ENCODE peak calls at places on chromosomes 11 and 22, in five cellular contexts. S is thoracic aorta, P is Caco-2, C is cardiac fibroblast, W is T follicular helper cell. O is an unnamed sample.

GRCh38 chr11:82763167-82763566 is 29.5 kb upstream of the FAM181B start:
- DNase-seq in P (no peak), W (no peak), S (no peak), C (no peak), O (no peak)

GRCh38 chr11:2380807-2381350 is 3.8 kb downstream of the CD81 start:
- DNase-seq in P (no peak), S (no peak), W (no peak), C (peak; percentile 75), O (peak; percentile 93)

GRCh38 chr11:45593992-45594391 is 71.4 kb downstream of the CHST1 start:
- DNase-seq in S (no peak), C (no peak), P (peak; percentile 17), W (no peak), O (no peak)

GRCh38 chr11:114678125-114679036 is at the start of gene NXPE2:
- DNase-seq in W (no peak), P (no peak), S (no peak), C (no peak), O (no peak)

GRCh38 chr11:36177837-36178236 is 111.4 kb downstream of the COMMD9 start:
- DNase-seq in W (no peak), P (no peak), S (no peak), C (peak; percentile 30), O (no peak)

GRCh38 chr11:23206736-23207336 is 346.6 kb upstream of the CCDC179 start:
- DNase-seq in W (no peak), S (no peak), P (no peak), C (no peak), O (no peak)

GRCh38 chr22:46076651-46077339 is 73.5 kb upstream of the PPARA start:
- DNase-seq in C (peak; percentile 62), W (no peak), P (no peak), S (no peak), O (peak; percentile 50)

GRCh38 chr11:76769645-76770586 is 13.2 kb upstream of the TSKU start:
- DNase-seq in P (peak; percentile 45), C (no peak), S (no peak), W (no peak), O (no peak)

GRCh38 chr11:120134106-120134930 is 3.6 kb downstream of the TRIM29 start:
- DNase-seq in C (no peak), S (no peak), W (no peak), P (no peak), O (peak; percentile 20)

GRCh38 chr11:75717608-75718403 is at the start of gene MOGAT2:
- DNase-seq in W (no peak), P (no peak), S (no peak), C (peak; percentile 16), O (no peak)

GRCh38 chr11:34792814-34793241 is 123.4 kb downstream of the APIP start:
- DNase-seq in C (no peak), P (no peak), W (no peak), S (no peak), O (no peak)

GRCh38 chr11:74909363-74909762 is 39.5 kb downstream of the XRRA1 start:
- DNase-seq in W (no peak), P (no peak), C (no peak), S (no peak), O (no peak)

GRCh38 chr11:76598426-76598839 is 72.1 kb downstream of the LRRC32 start:
- DNase-seq in S (no peak), W (no peak), C (peak; percentile 77), P (peak; percentile 64), O (no peak)

GRCh38 chr11:122235615-122236014 is 119.6 kb upstream of the BLID start:
- DNase-seq in S (no peak), C (peak; percentile 72), P (no peak), W (no peak), O (no peak)

GRCh38 chr11:3101921-3102640 is 44.9 kb upstream of the CARS1 start:
- DNase-seq in W (no peak), C (no peak), S (no peak), P (no peak), O (no peak)

GRCh38 chr11:128246364-128247234 is 340.8 kb downstream of the ETS1 start:
- DNase-seq in C (peak; percentile 87), S (no peak), W (no peak), P (no peak), O (no peak)

GRCh38 chr11:12604557-12605105 is 69.6 kb upstream of the TEAD1 start:
- DNase-seq in W (no peak), P (no peak), C (peak; percentile 53), S (no peak), O (no peak)

GRCh38 chr11:102244681-102245409 is 72.4 kb upstream of the BIRC3 start:
- DNase-seq in P (no peak), C (peak; percentile 67), S (no peak), W (no peak), O (no peak)

GRCh38 chr11:3340025-3340424 is 38.9 kb downstream of the ZNF195 start:
- DNase-seq in W (no peak), S (no peak), P (no peak), C (peak; percentile 55), O (no peak)

GRCh38 chr11:63595296-63595695 is 18.9 kb downstream of the PLAAT3 start:
- DNase-seq in W (no peak), P (no peak), S (no peak), C (no peak), O (no peak)

O was measured in lower lobe of right lung.